ENCODE peak calls at places on chromosome 4, in seven cellular contexts. K, Y, M, V, S, T and L are unnamed samples.

GRCh38 chr4:47120783-47121182 is 89.4 kb downstream of the GABRB1 start:
- DNase-seq in K (no peak), T (no peak), S (no peak), V (no peak), M (no peak), Y (no peak), L (no peak)

GRCh38 chr4:94548571-94548970 is 96.8 kb downstream of the PDLIM5 start:
- DNase-seq in V (peak; percentile 91), K (no peak), Y (peak; percentile 82), S (no peak), M (peak; percentile 94), T (no peak), L (no peak)

GRCh38 chr4:119118397-119118796 is 17.2 kb upstream of the MYOZ2 start:
- DNase-seq in S (no peak), T (no peak), Y (no peak), K (no peak), V (no peak), M (peak; percentile 37), L (peak; percentile 91)

GRCh38 chr4:151652841-151653547 is 107.8 kb downstream of the GATB start:
- DNase-seq in Y (peak; percentile 81), K (no peak), T (no peak), V (no peak), S (no peak), M (peak; percentile 39), L (no peak)

GRCh38 chr4:147173317-147173716 is 227.7 kb upstream of the TTC29 start:
- DNase-seq in S (no peak), T (no peak), Y (no peak), K (no peak), M (no peak), V (no peak), L (no peak)

GRCh38 chr4:132059227-132059626 is 1089.9 kb upstream of the PCDH10 start:
- DNase-seq in S (no peak), K (no peak), M (no peak), T (no peak), Y (no peak), V (no peak), L (no peak)

GRCh38 chr4:21901831-21902230 is 46.7 kb downstream of the KCNIP4 start:
- DNase-seq in K (no peak), T (no peak), V (peak; percentile 14), Y (peak; percentile 85), S (no peak), M (peak; percentile 75), L (no peak)

GRCh38 chr4:2923678-2924173 is 39.5 kb downstream of the NOP14 start:
- DNase-seq in S (no peak), V (no peak), T (no peak), Y (no peak), M (no peak), K (no peak), L (no peak)

GRCh38 chr4:165208741-165209388 is 1.5 kb downstream of the KLHL2 start:
- DNase-seq in Y (no peak), T (peak; percentile 73), S (peak; percentile 46), V (no peak), M (peak; percentile 36), K (no peak), L (no peak)

GRCh38 chr4:153387981-153388380 is 43.5 kb downstream of the MND1 start:
- DNase-seq in T (no peak), K (no peak), Y (no peak), V (no peak), S (no peak), M (no peak), L (no peak)

GRCh38 chr4:60019180-60019579 is 1180.9 kb upstream of the ADGRL3 start:
- DNase-seq in T (no peak), K (no peak), M (no peak), Y (no peak), V (no peak), S (no peak), L (peak; percentile 58)

GRCh38 chr4:166386491-166387367 is 513.7 kb downstream of the TLL1 start:
- DNase-seq in S (no peak), Y (no peak), V (no peak), T (no peak), K (no peak), M (peak; percentile 33), L (peak; percentile 8)

GRCh38 chr4:69860007-69860406 is at the start of gene SULT1E1:
- DNase-seq in K (no peak), Y (no peak), T (peak; percentile 8), S (no peak), V (no peak), M (peak; percentile 69), L (no peak)

GRCh38 chr4:185847352-185848078 is 35.5 kb upstream of the SORBS2 start:
- DNase-seq in Y (peak; percentile 91), V (no peak), K (peak; percentile 81), T (no peak), M (peak; percentile 89), S (no peak), L (no peak)

GRCh38 chr4:160136021-160136420 is 1033.1 kb downstream of the RAPGEF2 start:
- DNase-seq in S (no peak), M (no peak), Y (no peak), V (no peak), K (no peak), T (no peak), L (no peak)

GRCh38 chr4:151990201-151990600 is 229.4 kb upstream of the GATB start:
- DNase-seq in T (no peak), V (peak; percentile 86), Y (peak; percentile 83), M (peak; percentile 7), S (no peak), K (no peak), L (no peak)

GRCh38 chr4:15725608-15726007 is 22.7 kb downstream of the BST1 start:
- DNase-seq in K (no peak), T (no peak), S (no peak), Y (no peak), V (no peak), M (no peak), L (no peak)

GRCh38 chr4:57243071-57243470 is 132.9 kb upstream of the IGFBP7 start:
- DNase-seq in K (no peak), M (no peak), S (no peak), Y (no peak), V (no peak), T (no peak), L (no peak)

GRCh38 chr4:161525121-161525520 is 638.7 kb downstream of the FSTL5 start:
- DNase-seq in S (no peak), K (no peak), T (no peak), V (no peak), Y (no peak), M (no peak), L (no peak)

GRCh38 chr4:82388405-82388804 is 14.6 kb upstream of the HNRNPD start:
- DNase-seq in K (no peak), S (no peak), Y (no peak), T (no peak), M (no peak), V (no peak), L (peak; percentile 84)

GRCh38 chr4:108443585-108443984 is 176.8 kb upstream of the RPL34 start:
- DNase-seq in T (no peak), K (no peak), V (no peak), Y (no peak), M (no peak), S (no peak), L (no peak)

GRCh38 chr4:12411072-12411471 is 982.4 kb upstream of the HS3ST1 start:
- DNase-seq in S (no peak), Y (no peak), K (no peak), T (no peak), M (peak; percentile 48), V (no peak), L (no peak)

GRCh38 chr4:23827971-23828680 is 61.7 kb downstream of the PPARGC1A start:
- DNase-seq in V (no peak), Y (no peak), K (no peak), M (no peak), T (peak; percentile 2), S (no peak), L (no peak)